ENCODE peak calls at places on chromosomes 6 and 20, in seven cellular contexts. V is adrenal gland, J is HCT116, O is vagina, Z is GM12891, I is IMR-90, G is lower leg skin. M is an unnamed sample.

GRCh38 chr6:19452495-19452894 is 384.7 kb upstream of the ID4 start:
- DNase-seq in J (no peak), V (no peak), I (no peak), G (no peak), Z (no peak), O (no peak), M (no peak)

GRCh38 chr6:157135691-157136090 is 187.6 kb downstream of the TMEM242 start:
- DNase-seq in G (no peak), I (peak), V (no peak), J (no peak), O (no peak), Z (no peak), M (no peak)

GRCh38 chr6:157323924-157324276 is 581 bp upstream of the TMEM242 start:
- DNase-seq in Z (no peak), O (no peak), I (peak), J (peak), V (peak), G (peak), M (peak)

GRCh38 chr6:151723152-151723551 is 84.3 kb upstream of the ESR1 start:
- DNase-seq in Z (peak), G (no peak), I (no peak), J (no peak), O (no peak), V (no peak), M (no peak)

GRCh38 chr6:14108571-14109410 is 8.8 kb upstream of the CD83 start:
- DNase-seq in O (no peak), G (peak), V (peak), Z (no peak), I (no peak), J (no peak), M (no peak)

GRCh38 chr20:24034820-24035219 is 46.2 kb upstream of the GGTLC1 start:
- DNase-seq in I (no peak), Z (no peak), J (no peak), G (no peak), O (no peak), V (no peak), M (no peak)

GRCh38 chr20:10925767-10926166 is 252.0 kb upstream of the JAG1 start:
- DNase-seq in I (peak), Z (no peak), V (no peak), G (no peak), J (no peak), O (no peak), M (no peak)

GRCh38 chr6:23874985-23875384 is 251.0 kb upstream of the NRSN1 start:
- DNase-seq in J (no peak), O (no peak), G (no peak), V (no peak), I (no peak), Z (no peak), M (no peak)

GRCh38 chr6:109062756-109063352 is 31.8 kb downstream of the SESN1 start:
- DNase-seq in Z (no peak), I (no peak), V (no peak), G (no peak), O (no peak), J (no peak), M (no peak)

GRCh38 chr6:122476131-122476530 is 4.5 kb upstream of the SERINC1 start:
- DNase-seq in V (no peak), G (no peak), J (no peak), I (peak), Z (no peak), O (no peak), M (no peak)

GRCh38 chr6:92427408-92427905 is 991.9 kb downstream of the EPHA7 start:
- DNase-seq in J (no peak), V (no peak), O (no peak), G (no peak), I (no peak), Z (no peak), M (no peak)

GRCh38 chr6:83215131-83216047 is 22.2 kb downstream of the RWDD2A start:
- DNase-seq in O (no peak), J (peak), G (peak), V (peak), Z (no peak), I (peak), M (no peak)

GRCh38 chr20:9353916-9354276 is 160.5 kb upstream of the LAMP5 start:
- DNase-seq in Z (no peak), O (no peak), J (no peak), G (no peak), I (peak), V (no peak), M (no peak)

GRCh38 chr6:127972815-127973214 is 72.0 kb upstream of the THEMIS start:
- DNase-seq in O (no peak), G (no peak), Z (no peak), V (no peak), J (no peak), I (no peak), M (no peak)

GRCh38 chr6:13304101-13304500 is 24.2 kb downstream of the TBC1D7 start:
- DNase-seq in I (no peak), J (no peak), V (no peak), Z (no peak), G (no peak), O (no peak), M (no peak)

GRCh38 chr6:160391419-160392116 is 43.4 kb downstream of the SLC22A3 start:
- DNase-seq in O (no peak), J (peak), Z (no peak), I (no peak), G (peak), V (peak), M (no peak)

GRCh38 chr6:71383891-71384489 is 95.4 kb downstream of the OGFRL1 start:
- DNase-seq in J (peak), I (peak), O (no peak), G (no peak), Z (no peak), V (no peak), M (no peak)

GRCh38 chr6:139152892-139153271 is 18.0 kb downstream of the HECA start:
- DNase-seq in G (no peak), Z (no peak), V (no peak), J (no peak), O (no peak), I (peak), M (no peak)

GRCh38 chr6:157798851-157799250 is 24.2 kb upstream of the SNX9 start:
- DNase-seq in O (no peak), I (no peak), Z (no peak), J (no peak), G (no peak), V (no peak), M (no peak)

GRCh38 chr6:2598867-2599266 is 151.9 kb downstream of the MYLK4 start:
- DNase-seq in J (no peak), Z (no peak), I (no peak), O (no peak), V (no peak), G (no peak), M (no peak)

GRCh38 chr6:28769626-28770402 is 154.0 kb downstream of the TRIM27 start:
- DNase-seq in O (no peak), J (no peak), V (peak), I (peak), G (no peak), Z (no peak), M (peak)

GRCh38 chr20:58184984-58185383 is 43.5 kb downstream of the ANKRD60 start:
- DNase-seq in Z (no peak), J (no peak), I (no peak), O (no peak), V (no peak), G (no peak), M (no peak)

GRCh38 chr20:24970030-24970553 is 21.0 kb downstream of the CST7 start:
- DNase-seq in O (peak), Z (no peak), I (no peak), G (no peak), V (no peak), J (no peak), M (no peak)

GRCh38 chr6:27188206-27188884 is 59.2 kb upstream of the PRSS16 start:
- DNase-seq in I (peak), Z (no peak), V (peak), J (peak), O (no peak), G (peak), M (no peak)

GRCh38 chr6:40932953-40933352 is 106.1 kb downstream of the UNC5CL start:
- DNase-seq in V (no peak), O (no peak), J (no peak), Z (no peak), I (no peak), G (no peak), M (no peak)

GRCh38 chr20:37398750-37399621 is 53.0 kb downstream of the SRC start:
- DNase-seq in O (no peak), G (no peak), V (peak), J (no peak), I (no peak), Z (no peak), M (no peak)

GRCh38 chr6:148851683-148852556 is 105.1 kb downstream of the UST start:
- DNase-seq in O (no peak), I (no peak), V (no peak), G (no peak), J (no peak), Z (no peak), M (no peak)

GRCh38 chr20:57795977-57796560 is 86.3 kb upstream of the PMEPA1 start:
- DNase-seq in O (no peak), J (no peak), Z (no peak), G (no peak), I (no peak), V (no peak), M (no peak)

GRCh38 chr6:169959129-169960002 is 207.9 kb downstream of the ERMARD start:
- DNase-seq in Z (no peak), O (peak), I (no peak), G (peak), J (no peak), V (no peak), M (no peak)

GRCh38 chr6:89375427-89375868 is 22.9 kb upstream of the UBE2J1 start:
- DNase-seq in I (no peak), G (peak), O (no peak), Z (no peak), V (peak), J (no peak), M (no peak)

DNA sequence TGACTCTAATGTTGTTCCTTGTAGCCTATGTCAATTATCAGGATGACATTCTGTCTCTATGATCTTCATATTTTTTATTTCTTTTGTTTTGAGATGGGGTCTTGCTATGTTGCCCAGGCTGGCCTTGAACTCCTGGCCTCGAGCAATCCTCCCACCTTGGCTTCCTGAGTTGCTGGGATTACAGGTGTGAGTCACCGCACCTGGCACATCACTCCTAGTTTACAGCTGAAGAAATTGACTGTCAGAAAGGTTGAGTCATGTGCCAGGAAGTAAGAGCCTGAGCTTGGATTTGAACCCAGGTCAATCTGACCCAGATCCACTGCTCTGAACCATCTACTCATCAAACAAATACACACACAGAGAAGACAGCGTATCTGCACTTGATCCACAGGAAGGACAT is 14.4 kb downstream of the PPP1R3G start:
- DNase-seq in G (no peak), V (no peak), O (no peak), I (no peak), J (peak), Z (no peak), M (no peak)
- TF ChIP-seq POLR2A in G (no peak), V (no peak), O (no peak), I (no peak), J (no peak), Z (no peak), M (no peak)

DNA sequence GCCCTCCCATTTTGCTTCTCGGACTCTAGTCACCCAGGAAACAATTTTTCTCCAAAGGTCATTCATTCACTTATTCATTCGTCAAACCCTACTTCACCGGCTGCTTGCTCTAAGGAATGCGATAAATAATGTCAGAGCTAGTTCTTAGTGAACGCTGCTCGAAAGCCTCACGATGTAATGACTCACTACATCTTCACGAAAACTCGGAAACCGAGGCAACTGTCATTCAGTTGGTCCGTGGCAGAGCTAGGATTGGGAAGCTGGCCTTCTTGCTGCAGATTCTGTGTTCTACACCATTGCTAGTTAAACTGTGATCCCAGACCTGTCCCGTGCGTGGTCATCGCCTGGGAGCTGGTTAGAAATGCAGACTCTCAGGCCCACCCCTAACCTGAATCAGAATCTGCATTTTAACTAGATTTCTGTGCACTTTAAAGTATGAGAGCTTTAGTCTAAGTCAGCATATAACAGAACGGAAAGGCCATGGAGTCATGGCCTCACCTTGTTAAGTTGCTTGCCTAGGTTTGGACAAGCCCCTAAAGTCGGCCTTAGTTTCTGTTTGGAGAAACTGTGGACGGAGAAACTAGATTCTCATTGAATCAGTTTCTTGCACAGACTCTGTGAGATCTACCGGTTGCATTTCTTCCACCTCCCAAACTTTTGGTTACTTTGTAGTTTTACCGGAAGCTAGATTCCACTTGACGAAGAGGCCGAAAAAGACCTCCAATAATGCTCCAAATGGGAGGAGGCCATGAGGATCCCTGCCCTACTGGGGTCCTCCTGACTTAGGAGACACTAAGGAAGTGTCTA is 640 bp upstream of the CCND3 start:
- DNase-seq in Z (no peak), G (no peak), O (no peak), I (peak), V (no peak), J (no peak), M (no peak)
- TF ChIP-seq POLR2A in Z (no peak), G (no peak), O (no peak), I (peak), V (no peak), J (no peak), M (no peak)

DNA sequence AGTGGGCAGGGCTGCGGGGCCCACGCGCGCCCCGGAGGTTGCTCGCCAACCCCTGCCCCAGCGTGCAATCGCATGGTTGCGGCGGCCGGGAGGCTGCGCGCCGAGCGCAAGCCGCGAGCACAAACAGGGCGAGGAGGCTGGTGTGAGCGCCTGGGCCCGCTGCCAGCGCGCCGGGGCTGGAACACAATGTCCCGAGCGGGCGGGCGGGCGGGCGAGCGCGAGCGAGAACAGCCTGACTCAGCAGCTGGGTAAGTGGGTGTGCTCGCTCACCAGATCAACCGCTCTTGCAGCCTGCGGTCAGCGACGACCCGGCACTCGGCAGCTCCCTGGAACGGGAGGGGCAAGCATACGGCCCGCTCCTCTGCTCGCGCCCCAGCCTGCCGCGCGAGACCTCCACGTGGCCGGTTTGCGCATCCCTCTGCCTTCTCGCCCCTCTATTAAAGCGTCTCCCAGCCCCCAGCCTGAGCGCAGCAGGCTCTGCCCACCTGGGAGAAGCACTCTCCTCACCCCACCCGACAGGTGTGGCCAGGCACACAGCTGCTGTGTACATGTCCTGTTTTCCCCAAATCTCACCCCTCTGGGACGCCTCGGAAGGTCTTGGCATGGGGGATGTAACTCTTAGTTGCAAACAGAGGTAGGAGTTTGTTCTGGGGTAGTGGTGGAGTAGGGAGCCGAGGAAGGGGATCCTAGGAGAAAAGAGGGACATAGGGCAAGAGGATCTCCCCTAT is 8.7 kb upstream of the ARMC12 start:
- DNase-seq in V (peak), O (no peak), G (peak), J (no peak), I (peak), Z (peak), M (peak)
- TF ChIP-seq POLR2A in V (peak), O (peak), G (no peak), J (no peak), I (no peak), Z (no peak), M (peak)

GRCh38 chr6:42217523-42218367 is at the start of gene MRPS10:
- DNase-seq in V (peak), I (peak), J (peak), Z (peak), G (peak), O (no peak), M (peak)
- TF ChIP-seq POLR2A in V (peak), I (peak), J (peak), Z (peak), G (peak), O (peak), M (peak)

DNA sequence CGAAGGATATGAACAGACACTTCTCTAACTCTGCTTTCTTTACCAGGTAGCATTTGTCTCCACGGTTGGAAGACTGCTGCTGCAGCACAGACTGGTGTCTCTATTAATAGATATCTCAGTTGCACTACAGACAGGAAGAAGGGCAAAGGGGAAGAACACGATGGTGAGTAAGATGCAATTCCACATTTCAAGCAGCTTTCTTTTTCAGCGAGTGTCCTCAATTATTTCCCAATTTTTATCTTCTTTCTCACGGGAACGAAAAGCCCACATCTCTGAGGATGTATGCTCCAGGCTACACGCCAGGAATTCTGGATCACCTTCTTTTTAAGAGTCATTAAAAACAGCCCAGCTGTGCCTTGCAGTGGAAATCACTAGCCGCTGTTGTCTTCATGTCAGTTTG is 311.6 kb upstream of the ECI2 start:
- DNase-seq in I (peak), G (no peak), J (no peak), V (no peak), O (no peak), Z (no peak), M (no peak)
- TF ChIP-seq POLR2A in I (no peak), G (no peak), J (no peak), V (no peak), O (no peak), Z (no peak), M (no peak)

GRCh38 chr6:125749112-125749863 is at the start of gene HEY2:
- DNase-seq in V (peak), G (peak), Z (peak), O (no peak), I (peak), J (peak), M (peak)
- TF ChIP-seq POLR2A in V (no peak), G (no peak), Z (no peak), O (peak), I (no peak), J (no peak), M (no peak)

GRCh38 chr20:17533396-17533795 is 2.2 kb upstream of the BFSP1 start:
- DNase-seq in G (peak), J (peak), Z (no peak), V (no peak), O (no peak), I (peak), M (no peak)

GRCh38 chr20:17530153-17530552 is 1.0 kb downstream of the BFSP1 start:
- DNase-seq in O (no peak), G (no peak), J (no peak), Z (no peak), V (no peak), I (no peak), M (no peak)

GRCh38 chr20:17531537-17532025 is 402 bp upstream of the BFSP1 start:
- DNase-seq in O (no peak), J (no peak), V (no peak), G (no peak), I (no peak), Z (no peak), M (no peak)

GRCh38 chr20:17529586-17529985 is 1.6 kb downstream of the BFSP1 start:
- DNase-seq in J (no peak), O (no peak), Z (no peak), V (no peak), I (no peak), G (no peak), M (no peak)

GRCh38 chr20:17530716-17531536 is at the start of gene BFSP1:
- DNase-seq in Z (peak), V (peak), I (peak), G (no peak), O (no peak), J (no peak), M (peak)
- TF ChIP-seq POLR2A in Z (no peak), V (no peak), I (no peak), G (no peak), O (no peak), J (no peak), M (peak)

GRCh38 chr20:63855363-63856110 is 5.8 kb upstream of the ABHD16B start:
- DNase-seq in Z (no peak), G (no peak), I (no peak), V (no peak), J (no peak), O (no peak), M (no peak)
- TF ChIP-seq POLR2A in Z (no peak), G (no peak), I (no peak), V (no peak), J (no peak), O (no peak), M (no peak)

GRCh38 chr6:45378324-45378926 is 691 bp upstream of the SUPT3H start:
- DNase-seq in G (no peak), O (no peak), J (no peak), Z (no peak), I (no peak), V (no peak), M (peak)
- TF ChIP-seq POLR2A in G (no peak), O (no peak), J (no peak), Z (no peak), I (no peak), V (no peak), M (no peak)

DNA sequence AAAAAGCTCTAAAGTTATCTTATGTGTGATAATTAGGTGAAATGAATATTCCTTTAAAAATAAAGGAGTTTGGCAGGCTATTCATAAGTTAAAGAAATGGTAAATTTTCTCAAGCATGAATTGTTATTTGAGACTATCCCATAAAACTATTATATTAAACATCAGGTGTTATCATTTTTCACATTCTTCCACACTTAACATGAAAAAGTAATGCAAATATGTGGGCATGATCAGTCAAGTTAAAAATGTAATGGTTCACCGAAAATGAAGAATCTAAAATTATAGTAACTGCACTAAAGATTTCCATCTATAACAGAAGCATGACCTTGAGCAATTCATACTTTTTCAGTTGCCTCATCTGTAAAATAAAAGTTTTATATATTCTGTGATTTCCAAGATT is 110.8 kb downstream of the KHDRBS2 start:
- DNase-seq in G (no peak), Z (no peak), I (no peak), V (no peak), J (no peak), O (no peak), M (no peak)
- TF ChIP-seq POLR2A in G (no peak), Z (no peak), I (no peak), V (no peak), J (no peak), O (no peak), M (no peak)